ENCODE peak calls at places on chromosomes 7 and 10, in ten cellular contexts. X is stimulated activated CD4-positive, alpha-beta T cell treated with anti-CD3 and anti-CD28 coated beads, Interleukin-1b, Interleukin-23, amount 100 ng/mL, for 24 hours; Y is stimulated activated CD8-positive, alpha-beta memory T cell treated with anti-CD3 and anti-CD28 coated beads, Interleukin-7, amount 100 ng/mL, for 1 hour; E is aorta; G is anterior cingulate cortex; H is ovary; O is hippocampal formation; V is activated CD8-positive, alpha-beta T cell treated with anti-CD3 and anti-CD28 coated beads for 36 hours; K is GDM1; A is iris pigment epithelial cell. T is an unnamed sample.

GRCh38 chr7:74174606-74175082 is 488 bp downstream of the EIF4H start:
- DNase-seq in X (no peak), E (peak), O (no peak), G (no peak), H (peak), K (no peak), A (peak), V (peak), Y (peak), T (no peak)

GRCh38 chr7:154424370-154424769 is 372.2 kb downstream of the DPP6 start:
- DNase-seq in K (no peak), X (no peak), V (no peak), E (no peak), O (no peak), A (no peak), H (no peak), G (no peak), Y (no peak), T (no peak)

GRCh38 chr10:72085166-72085565 is 3.2 kb downstream of the SPOCK2 start:
- DNase-seq in G (no peak), X (no peak), Y (no peak), V (no peak), H (no peak), O (no peak), E (no peak), K (no peak), A (no peak), T (no peak)

GRCh38 chr7:79982151-79982770 is 152.4 kb upstream of the GNAI1 start:
- DNase-seq in E (no peak), V (no peak), O (no peak), H (no peak), K (no peak), Y (no peak), G (no peak), X (no peak), A (peak), T (no peak)

GRCh38 chr10:85535926-85536325 is 830.7 kb downstream of the GRID1 start:
- DNase-seq in O (no peak), V (no peak), K (no peak), H (no peak), E (no peak), A (no peak), G (no peak), Y (no peak), X (no peak), T (no peak)

GRCh38 chr10:75441682-75442081 is 10.3 kb downstream of the LRMDA start:
- DNase-seq in O (no peak), H (no peak), G (no peak), X (no peak), A (no peak), K (no peak), E (no peak), Y (no peak), V (no peak), T (no peak)

GRCh38 chr10:96269438-96270300 is 1.7 kb downstream of the BLNK start:
- DNase-seq in H (no peak), K (no peak), G (no peak), E (no peak), Y (no peak), O (no peak), X (no peak), V (no peak), A (no peak), T (no peak)

GRCh38 chr7:119270045-119270464 is 1002.9 kb upstream of the KCND2 start:
- DNase-seq in O (peak), E (peak), K (peak), A (peak), Y (no peak), H (peak), V (peak), X (no peak), G (no peak), T (peak)

GRCh38 chr7:152735443-152736004 is 24.0 kb upstream of the ACTR3B start:
- DNase-seq in G (no peak), Y (no peak), H (no peak), O (no peak), V (no peak), E (no peak), X (no peak), K (no peak), A (no peak), T (peak)

GRCh38 chr10:6044651-6045599 is 17.2 kb downstream of the IL2RA start:
- DNase-seq in K (peak), A (no peak), Y (no peak), V (peak), E (no peak), H (no peak), G (no peak), X (no peak), O (no peak), T (no peak)

GRCh38 chr10:113924171-113924570 is 69.7 kb downstream of the NHLRC2 start:
- DNase-seq in A (no peak), O (no peak), H (no peak), K (no peak), X (no peak), G (no peak), V (no peak), Y (no peak), E (no peak), T (no peak)

GRCh38 chr10:58465641-58466040 is 47.0 kb upstream of the BICC1 start:
- DNase-seq in Y (no peak), X (no peak), H (no peak), A (no peak), K (no peak), G (no peak), O (no peak), V (no peak), E (no peak), T (no peak)

GRCh38 chr7:25792586-25792985 is 359.4 kb upstream of the NFE2L3 start:
- DNase-seq in V (no peak), Y (no peak), K (no peak), G (no peak), O (no peak), X (no peak), A (no peak), H (no peak), E (no peak), T (no peak)

GRCh38 chr10:97731346-97732051 is 5.4 kb upstream of the ZFYVE27 start:
- DNase-seq in O (peak), A (peak), H (peak), Y (no peak), V (peak), E (peak), G (peak), K (peak), X (no peak), T (no peak)

GRCh38 chr10:96295475-96295874 is 8.8 kb upstream of the DNTT start:
- DNase-seq in K (no peak), O (no peak), Y (no peak), X (no peak), A (no peak), G (no peak), V (no peak), H (no peak), E (no peak), T (no peak)

GRCh38 chr7:45865594-45866410 is 7.1 kb downstream of the CCDC201 start:
- DNase-seq in H (no peak), O (no peak), A (no peak), K (no peak), Y (no peak), V (no peak), X (no peak), G (no peak), E (no peak), T (no peak)

GRCh38 chr7:91310829-91311460 is 46.7 kb downstream of the FZD1 start:
- DNase-seq in G (no peak), O (no peak), X (no peak), V (no peak), K (no peak), A (peak), Y (no peak), E (no peak), H (no peak), T (no peak)

GRCh38 chr7:78939669-78940068 is 513.8 kb downstream of the MAGI2 start:
- DNase-seq in X (no peak), O (no peak), H (no peak), G (no peak), A (peak), Y (no peak), E (no peak), V (no peak), K (no peak), T (no peak)

GRCh38 chr7:106151459-106152312 is 39.6 kb upstream of the SYPL1 start:
- DNase-seq in K (no peak), H (no peak), Y (no peak), A (no peak), G (no peak), X (no peak), V (no peak), E (no peak), O (no peak), T (no peak)

GRCh38 chr7:79604841-79605240 is 151.4 kb upstream of the MAGI2 start:
- DNase-seq in K (no peak), H (no peak), O (no peak), E (no peak), V (no peak), Y (no peak), G (no peak), A (no peak), X (no peak), T (no peak)

GRCh38 chr10:99461230-99461629 is 30.8 kb upstream of the GOT1 start:
- DNase-seq in G (no peak), K (no peak), V (no peak), O (no peak), X (no peak), A (peak), H (no peak), E (no peak), Y (no peak), T (no peak)

GRCh38 chr7:99109108-99110051 is 34.5 kb downstream of the SMURF1 start:
- DNase-seq in H (no peak), K (peak), A (peak), X (no peak), V (peak), E (no peak), G (no peak), Y (no peak), O (peak), T (no peak)

GRCh38 chr10:97124211-97124610 is 61.5 kb downstream of the SLIT1 start:
- DNase-seq in H (no peak), A (no peak), K (no peak), Y (no peak), X (no peak), G (no peak), V (no peak), O (no peak), E (no peak), T (no peak)

T was measured in pulmonary artery endothelial cell.